ENCODE peak calls at places on chromosomes 2 and 18, in seven cellular contexts. One of them, this sample, is unnamed.

GRCh38 chr2:23940976-23941605 is 828 bp downstream of the UBXN2A start:
- DNase-seq in left colon: no peak
- DNase-seq in heart left ventricle: no peak
- DNase-seq in nucleus accumbens: no peak
- DNase-seq in CD4-positive, alpha-beta T cell: no peak
- DNase-seq in GM04504: no peak
- DNase-seq in NB4: peak; percentile 24
- DNase-seq in this sample: no peak

GRCh38 chr2:36597003-36597531 is 901 bp downstream of the FEZ2 start:
- DNase-seq in CD4-positive, alpha-beta T cell: no peak
- DNase-seq in heart left ventricle: no peak
- DNase-seq in NB4: no peak
- DNase-seq in left colon: no peak
- DNase-seq in GM04504: no peak
- DNase-seq in nucleus accumbens: no peak
- DNase-seq in this sample: no peak

GRCh38 chr18:61350578-61350977 is 17.3 kb downstream of the CDH20 start:
- DNase-seq in CD4-positive, alpha-beta T cell: no peak
- DNase-seq in heart left ventricle: no peak
- DNase-seq in NB4: no peak
- DNase-seq in nucleus accumbens: no peak
- DNase-seq in GM04504: no peak
- DNase-seq in left colon: no peak
- DNase-seq in this sample: no peak

GRCh38 chr2:106193491-106193976 is 567 bp downstream of the UXS1 start:
- DNase-seq in heart left ventricle: peak; percentile 31
- DNase-seq in nucleus accumbens: no peak
- DNase-seq in left colon: peak; percentile 66
- DNase-seq in GM04504: no peak
- DNase-seq in NB4: peak; percentile 59
- DNase-seq in CD4-positive, alpha-beta T cell: no peak
- DNase-seq in this sample: no peak

GRCh38 chr18:2415656-2416055 is 155.6 kb downstream of the METTL4 start:
- DNase-seq in CD4-positive, alpha-beta T cell: no peak
- DNase-seq in left colon: no peak
- DNase-seq in NB4: no peak
- DNase-seq in heart left ventricle: no peak
- DNase-seq in GM04504: no peak
- DNase-seq in nucleus accumbens: no peak
- DNase-seq in this sample: no peak

GRCh38 chr2:14634885-14635871 is 2.7 kb downstream of the LRATD1 start:
- DNase-seq in left colon: peak; percentile 84
- DNase-seq in heart left ventricle: peak; percentile 75
- DNase-seq in GM04504: peak; percentile 42
- DNase-seq in nucleus accumbens: peak; percentile 47
- DNase-seq in NB4: no peak
- DNase-seq in CD4-positive, alpha-beta T cell: no peak
- DNase-seq in this sample: peak; percentile 10

GRCh38 chr18:25434771-25435461 is 83.0 kb upstream of the ZNF521 start:
- DNase-seq in nucleus accumbens: no peak
- DNase-seq in CD4-positive, alpha-beta T cell: no peak
- DNase-seq in GM04504: no peak
- DNase-seq in heart left ventricle: no peak
- DNase-seq in left colon: no peak
- DNase-seq in NB4: no peak
- DNase-seq in this sample: no peak

GRCh38 chr2:46669996-46670793 is 190.8 kb downstream of the TMEM247 start:
- DNase-seq in heart left ventricle: no peak
- DNase-seq in nucleus accumbens: no peak
- DNase-seq in NB4: no peak
- DNase-seq in left colon: no peak
- DNase-seq in CD4-positive, alpha-beta T cell: no peak
- DNase-seq in GM04504: no peak
- DNase-seq in this sample: no peak

GRCh38 chr2:227748079-227748478 is 2.4 kb downstream of the SCYGR8 start:
- DNase-seq in nucleus accumbens: no peak
- DNase-seq in left colon: no peak
- DNase-seq in GM04504: no peak
- DNase-seq in heart left ventricle: no peak
- DNase-seq in NB4: peak; percentile 41
- DNase-seq in CD4-positive, alpha-beta T cell: no peak
- DNase-seq in this sample: peak; percentile 36

GRCh38 chr2:61469424-61470121 is 1.3 kb downstream of the USP34 start:
- DNase-seq in GM04504: no peak
- DNase-seq in heart left ventricle: no peak
- DNase-seq in NB4: no peak
- DNase-seq in left colon: no peak
- DNase-seq in nucleus accumbens: no peak
- DNase-seq in CD4-positive, alpha-beta T cell: no peak
- DNase-seq in this sample: no peak